ENCODE peak calls at places on chromosomes 5 and 9, in eight cellular contexts. E is HFFc6, Y is choroid plexus epithelial cell, R is foreskin fibroblast, H is transverse colon, S is NB4, C is omental fat pad, G is epithelial cell of esophagus. T is an unnamed sample.
A peak's percentile ranks its signal among the peaks of the same experiment; 100 is the strongest.

GRCh38 chr9:119370816-119371215 is 1.6 kb upstream of the BRINP1 start:
- DNase-seq in R (no peak), S (peak; percentile 21), G (peak; percentile 52), C (no peak), H (peak; percentile 7), Y (peak; percentile 41), E (no peak), T (peak; percentile 32)

GRCh38 chr5:121429761-121430160 is 421.9 kb upstream of the FTMT start:
- DNase-seq in G (no peak), C (no peak), H (no peak), R (no peak), Y (no peak), E (no peak), S (peak; percentile 4), T (no peak)

GRCh38 chr5:1568201-1568979 is 44.6 kb upstream of the LPCAT1 start:
- DNase-seq in Y (peak; percentile 96), S (no peak), R (peak; percentile 78), G (peak; percentile 87), E (peak; percentile 87), H (no peak), C (no peak), T (no peak)

GRCh38 chr9:131950487-131950886 is 129.2 kb downstream of the MED27 start:
- DNase-seq in C (no peak), Y (no peak), E (no peak), G (no peak), H (no peak), S (no peak), R (no peak), T (no peak)

GRCh38 chr9:113568481-113569321 is 105.2 kb downstream of the RGS3 start:
- DNase-seq in E (no peak), H (no peak), C (peak; percentile 7), Y (no peak), S (no peak), G (no peak), R (no peak), T (no peak)

GRCh38 chr9:74770508-74771261 is 117.0 kb downstream of the TRPM6 start:
- DNase-seq in E (no peak), S (peak; percentile 34), Y (peak; percentile 37), C (no peak), G (peak; percentile 17), R (no peak), H (peak; percentile 16), T (peak; percentile 48)

GRCh38 chr5:3353561-3353960 is 242.1 kb upstream of the IRX1 start:
- DNase-seq in R (no peak), Y (no peak), E (no peak), S (no peak), H (no peak), C (no peak), G (no peak), T (no peak)

GRCh38 chr9:78118742-78119473 is 87.3 kb upstream of the GNAQ start:
- DNase-seq in E (peak; percentile 14), H (no peak), G (peak; percentile 98), R (peak; percentile 26), Y (peak; percentile 65), C (no peak), S (peak; percentile 89), T (peak; percentile 10)

GRCh38 chr9:89869774-89870173 is 265.0 kb downstream of the GADD45G start:
- DNase-seq in R (no peak), G (no peak), C (no peak), S (no peak), Y (no peak), E (no peak), H (no peak), T (no peak)
- TF ChIP-seq CTCF in R (no peak), G (no peak), C (no peak), S (no peak), Y (no peak), E (no peak), H (no peak), T (no peak)

GRCh38 chr5:144024085-144024484 is 146.4 kb downstream of the YIPF5 start:
- DNase-seq in C (no peak), R (no peak), E (no peak), Y (no peak), H (no peak), S (no peak), G (no peak), T (no peak)
- TF ChIP-seq CTCF in C (no peak), R (no peak), E (no peak), Y (no peak), H (no peak), S (no peak), G (no peak), T (no peak)

DNA sequence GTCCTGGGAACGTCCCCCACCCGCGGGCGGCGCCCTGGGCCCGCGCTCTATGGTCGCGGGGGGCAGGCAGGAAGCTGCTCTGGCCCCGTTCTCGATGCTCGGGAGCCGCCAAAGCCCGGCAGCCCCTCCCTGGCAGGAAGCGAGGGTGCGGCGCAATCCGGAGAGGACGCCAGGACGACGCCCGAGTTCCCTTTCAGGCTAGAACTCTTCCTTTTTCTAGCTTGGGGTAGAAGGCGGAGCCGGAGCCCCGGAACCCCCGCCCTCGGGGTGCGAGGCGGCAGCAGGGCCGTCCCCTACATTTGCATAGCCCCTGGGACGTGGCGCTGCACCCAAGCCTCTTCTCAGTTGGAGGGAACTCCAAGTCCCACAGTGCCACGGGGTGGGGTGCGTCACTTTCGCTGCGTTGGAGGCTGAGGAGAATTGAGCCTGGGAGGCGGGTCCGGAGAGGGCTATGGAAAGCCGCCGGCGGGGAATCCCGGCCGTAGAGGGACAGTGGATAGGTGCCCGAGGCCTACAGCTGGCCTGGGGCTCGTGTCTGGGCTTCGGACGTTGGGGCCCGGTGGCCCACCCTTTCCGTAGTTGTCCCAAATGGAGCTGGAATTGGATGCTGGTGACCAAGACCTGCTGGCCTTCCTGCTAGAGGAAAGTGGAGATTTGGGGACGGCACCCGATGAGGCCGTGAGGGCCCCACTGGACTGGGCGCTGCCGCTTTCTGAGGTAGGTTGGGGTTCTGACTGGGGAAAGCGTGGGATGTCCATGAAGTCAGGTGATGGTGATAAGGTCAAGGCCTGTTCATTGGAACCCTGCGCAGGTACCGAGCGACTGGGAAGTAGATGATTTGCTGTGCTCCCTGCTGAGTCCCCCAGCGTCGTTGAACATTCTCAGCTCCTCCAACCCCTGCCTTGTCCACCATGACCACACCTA is at the start of the genes CREB3 and TLN1:
- DNase-seq in E (peak; percentile 99), G (peak; percentile 99), S (peak; percentile 97), R (peak; percentile 99), Y (peak; percentile 99), H (peak; percentile 99), C (peak; percentile 85), T (peak; percentile 98)
- TF ChIP-seq CTCF in E (peak; percentile 19), G (no peak), S (no peak), R (no peak), Y (no peak), H (no peak), C (no peak), T (no peak)

DNA sequence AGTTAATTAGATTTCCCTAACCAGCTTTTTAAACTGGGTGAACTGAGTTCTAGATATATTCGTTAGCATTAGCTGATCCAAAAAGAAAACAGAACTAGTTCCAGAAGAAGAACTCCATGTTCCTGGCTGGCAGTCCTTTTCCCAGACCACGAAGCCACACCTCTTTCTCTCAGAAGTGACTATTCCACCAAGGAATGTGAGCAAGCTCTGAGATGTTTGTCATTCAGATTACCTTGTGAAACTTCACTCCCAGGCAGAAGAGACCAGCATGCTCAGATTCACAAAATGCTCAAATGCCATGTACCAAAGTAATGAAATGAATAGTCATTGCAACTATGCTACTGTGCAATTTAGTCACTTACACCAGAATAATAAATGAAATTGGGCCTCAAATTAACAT is 4.4 kb upstream of the SSBP2 start:
- DNase-seq in G (peak; percentile 94), Y (peak; percentile 92), E (peak; percentile 88), C (no peak), R (peak; percentile 79), S (no peak), H (peak; percentile 22), T (no peak)
- TF ChIP-seq CTCF in G (no peak), Y (no peak), E (no peak), C (no peak), R (no peak), S (no peak), H (no peak), T (no peak)

DNA sequence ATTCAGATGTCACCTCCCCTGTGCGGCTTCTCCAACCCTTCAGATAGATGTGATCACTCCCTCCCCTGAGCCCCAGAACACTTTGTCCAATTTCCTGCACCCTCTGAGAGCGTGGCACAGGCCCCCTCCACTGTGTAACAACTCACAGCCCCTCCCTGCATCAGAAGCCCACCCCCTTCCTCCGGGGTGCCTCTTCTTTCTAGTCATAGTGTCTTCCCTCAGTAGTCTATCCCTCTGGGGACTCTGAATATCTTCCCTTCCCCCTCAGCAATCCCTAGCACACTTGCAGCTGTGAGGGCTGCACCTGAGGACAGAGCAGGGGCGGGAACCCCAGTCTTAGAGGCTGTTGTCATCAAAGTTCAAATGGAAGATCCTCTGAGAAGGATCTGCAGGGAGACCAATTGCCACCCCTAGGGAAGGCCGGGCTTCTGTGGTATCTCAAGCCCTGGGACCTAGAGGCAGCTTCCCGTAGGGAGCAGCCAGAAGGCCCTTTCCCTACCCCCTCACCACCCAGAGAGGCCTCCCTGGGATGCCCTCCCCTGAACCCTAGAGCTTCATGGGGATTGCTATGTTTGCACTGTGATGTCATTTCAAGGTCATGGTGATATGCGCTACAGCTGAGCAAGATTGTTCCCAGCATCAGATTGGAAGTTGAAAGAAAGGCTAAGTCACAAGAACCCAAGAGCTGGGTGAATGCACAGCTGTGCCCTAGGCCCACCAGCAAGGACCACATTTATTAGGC is 70.7 kb downstream of the THBS4 start:
- DNase-seq in G (no peak), S (no peak), R (no peak), C (no peak), Y (no peak), E (no peak), H (no peak), T (no peak)
- TF ChIP-seq CTCF in G (no peak), S (no peak), R (no peak), C (no peak), Y (no peak), E (no peak), H (no peak), T (no peak)

DNA sequence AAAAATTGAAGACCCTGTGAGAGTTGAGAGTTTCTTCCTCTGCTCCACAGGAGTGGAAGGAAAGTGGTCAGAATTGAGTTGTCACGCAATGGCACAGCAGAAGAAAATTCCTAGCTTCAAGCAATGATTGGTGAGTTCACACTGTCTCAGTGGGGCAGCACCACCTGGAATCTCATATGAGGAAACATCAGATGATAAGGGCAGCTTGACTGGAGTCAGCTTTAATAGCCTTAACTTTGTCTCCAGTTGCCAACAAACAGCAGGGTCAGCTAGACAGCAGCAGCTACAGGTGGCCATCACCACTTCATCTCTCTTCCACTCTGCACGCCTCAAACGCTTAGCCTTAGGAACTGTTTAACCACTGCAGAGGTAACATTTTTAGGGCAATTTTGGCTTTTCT is 211.1 kb downstream of the EFNA5 start:
- DNase-seq in C (no peak), H (no peak), S (no peak), G (no peak), Y (peak; percentile 43), E (no peak), R (no peak), T (no peak)
- TF ChIP-seq CTCF in C (no peak), H (no peak), S (no peak), G (no peak), Y (no peak), E (no peak), R (no peak), T (no peak)